ENCODE peak calls at places on chromosomes 2 and 18, in ten cellular contexts. B, D, L, G, Y, J, C, R, H and K are unnamed samples.
A peak's percentile ranks its signal among the peaks of the same experiment; 100 is the strongest.

GRCh38 chr2:137367361-137367760 is 596.9 kb upstream of the HNMT start:
- DNase-seq in H (no peak), G (no peak), D (peak; percentile 6), C (no peak), J (no peak), Y (no peak), R (no peak), L (no peak), B (no peak), K (no peak)

GRCh38 chr2:118128826-118129225 is 40.6 kb downstream of the INSIG2 start:
- DNase-seq in L (no peak), J (no peak), H (no peak), G (no peak), B (no peak), D (no peak), R (no peak), C (no peak), Y (no peak), K (no peak)

GRCh38 chr18:31440787-31441186 is 6.8 kb upstream of the DSG3 start:
- DNase-seq in C (no peak), L (no peak), H (no peak), G (no peak), J (no peak), B (no peak), D (no peak), R (no peak), Y (no peak), K (no peak)

GRCh38 chr18:46888965-46889364 is 28.3 kb downstream of the PIAS2 start:
- DNase-seq in R (no peak), G (no peak), H (no peak), L (no peak), Y (no peak), C (no peak), D (no peak), J (no peak), B (no peak), K (no peak)

GRCh38 chr2:102100371-102101096 is 42.0 kb upstream of the IL1R1 start:
- DNase-seq in H (no peak), L (no peak), G (no peak), R (no peak), C (no peak), Y (no peak), B (no peak), J (no peak), D (peak; percentile 92), K (no peak)

GRCh38 chr2:190912731-190913130 is 32.1 kb downstream of the GLS start:
- DNase-seq in Y (no peak), H (no peak), B (no peak), L (no peak), C (no peak), J (no peak), R (no peak), D (peak; percentile 78), G (no peak), K (no peak)

GRCh38 chr2:102736174-102736606 is 25.6 kb upstream of the TMEM182 start:
- DNase-seq in D (no peak), H (no peak), C (no peak), Y (no peak), J (peak; percentile 58), G (no peak), R (no peak), B (peak; percentile 60), L (no peak), K (no peak)

GRCh38 chr2:224278531-224278930 is 123.4 kb downstream of the FAM124B start:
- DNase-seq in C (no peak), Y (no peak), B (no peak), D (peak; percentile 23), G (no peak), H (no peak), R (no peak), J (no peak), L (no peak), K (no peak)

GRCh38 chr2:70919672-70920366 is 15.9 kb upstream of the ATP6V1B1 start:
- DNase-seq in D (peak; percentile 56), R (peak; percentile 88), G (peak; percentile 81), H (peak; percentile 75), C (peak; percentile 80), Y (peak; percentile 54), J (peak; percentile 83), L (peak; percentile 89), B (peak; percentile 83), K (peak; percentile 76)

GRCh38 chr2:38731090-38731489 is 20.1 kb downstream of the SRSF7 start:
- DNase-seq in B (no peak), J (no peak), L (no peak), C (no peak), Y (no peak), R (no peak), G (no peak), D (no peak), H (no peak), K (no peak)

GRCh38 chr2:36356199-36356989 is 816 bp downstream of the CRIM1 start:
- DNase-seq in Y (no peak), D (peak; percentile 49), H (peak; percentile 49), L (peak; percentile 78), J (peak; percentile 51), R (peak; percentile 86), B (no peak), G (peak; percentile 56), C (peak; percentile 81), K (peak; percentile 63)

GRCh38 chr18:26327062-26327461 is 100.8 kb downstream of the TAF4B start:
- DNase-seq in R (no peak), C (no peak), H (no peak), L (no peak), D (peak; percentile 3), G (no peak), B (no peak), Y (no peak), J (no peak), K (no peak)

GRCh38 chr2:238790877-238791276 is 57.0 kb upstream of the TWIST2 start:
- DNase-seq in B (no peak), Y (no peak), J (no peak), D (peak; percentile 37), C (no peak), R (no peak), H (no peak), G (no peak), L (no peak), K (no peak)

GRCh38 chr2:146541896-146542295 is 1302.9 kb upstream of the ACVR2A start:
- DNase-seq in H (no peak), Y (no peak), D (no peak), L (no peak), B (no peak), R (no peak), J (no peak), C (no peak), G (no peak), K (no peak)

GRCh38 chr2:175432021-175432420 is 250.5 kb upstream of the ATP5MC3 start:
- DNase-seq in R (no peak), Y (no peak), C (no peak), D (no peak), L (no peak), J (no peak), B (no peak), H (no peak), G (no peak), K (no peak)

GRCh38 chr18:13301691-13302469 is 83.3 kb downstream of the LDLRAD4 start:
- DNase-seq in L (no peak), Y (no peak), G (no peak), H (no peak), R (no peak), C (no peak), J (no peak), B (no peak), D (no peak), K (no peak)

GRCh38 chr2:161273038-161273760 is 35.0 kb upstream of the PSMD14 start:
- DNase-seq in R (no peak), B (peak; percentile 27), L (peak; percentile 75), J (no peak), G (no peak), D (peak; percentile 37), H (no peak), Y (peak; percentile 69), C (no peak), K (no peak)

GRCh38 chr2:86214503-86214832 is 15.2 kb downstream of the MRPL35 start:
- DNase-seq in L (no peak), J (no peak), H (no peak), R (no peak), C (no peak), G (no peak), D (no peak), Y (no peak), B (no peak), K (no peak)

GRCh38 chr2:240232264-240232915 is 91.9 kb upstream of the OTOS start:
- DNase-seq in D (no peak), H (no peak), Y (no peak), L (no peak), G (no peak), C (no peak), J (peak; percentile 7), R (no peak), B (peak; percentile 15), K (peak; percentile 24)
- H3K27ac ChIP-seq in D (no peak overlapping the region), H (peak overlapping the region; percentile 74), Y (peak overlapping the region; percentile 65), L (no peak overlapping the region), G (peak overlapping the region; percentile 71), C (no peak overlapping the region), J (no peak overlapping the region), R (peak overlapping the region; percentile 21), B (no peak overlapping the region), K (no peak overlapping the region)

GRCh38 chr2:121150126-121150525 is 134.9 kb downstream of the TFCP2L1 start:
- DNase-seq in L (no peak), H (no peak), R (no peak), Y (no peak), C (no peak), J (no peak), D (no peak), G (no peak), B (no peak), K (no peak)
- H3K4me1 ChIP-seq in L (no peaks in the 10 kb centered on the region), H (no peaks in the 10 kb centered on the region), R (no peaks in the 10 kb centered on the region), Y (no peaks in the 10 kb centered on the region), C (no peaks in the 10 kb centered on the region), J (peaks cover 16% of the 10 kb centered on the region), D (no peaks in the 10 kb centered on the region), G (peaks cover 19% of the 10 kb centered on the region), B (peaks cover 3% of the 10 kb centered on the region), K (no peaks in the 10 kb centered on the region)

GRCh38 chr18:70372450-70373061 is 83.7 kb downstream of the SOCS6 start:
- DNase-seq in B (no peak), R (no peak), J (no peak), G (no peak), D (no peak), C (no peak), Y (no peak), L (no peak), H (no peak), K (no peak)
- H3K4me3 ChIP-seq in B (no peak overlapping the region), R (no peak overlapping the region), J (no peak overlapping the region), G (no peak overlapping the region), D (no peak overlapping the region), C (no peak overlapping the region), Y (no peak overlapping the region), L (no peak overlapping the region), H (no peak overlapping the region), K (no peak overlapping the region)

GRCh38 chr18:658947-659533 is 1.6 kb downstream of the TYMS start:
- DNase-seq in C (no peak), R (no peak), J (no peak), L (no peak), D (no peak), B (no peak), Y (no peak), H (no peak), G (no peak), K (no peak)
- H3K27ac ChIP-seq in C (no peak overlapping the region), R (no peak overlapping the region), J (peak overlapping the region; percentile 92), L (no peak overlapping the region), D (no peak overlapping the region), B (no peak overlapping the region), Y (peak overlapping the region; percentile 100), H (no peak overlapping the region), G (no peak overlapping the region), K (no peak overlapping the region)